ENCODE peak calls at places on chromosomes 16 and 17, in seven cellular contexts. B is HTR-8/SVneo, P is nucleus accumbens, Y is SK-MEL-5, R is NCI-H1105 treated with DMSO at 0.1 percent for 48 hours, H is T-helper 17 cell, E is WTC11. X is an unnamed sample.

GRCh38 chr16:106623-107324 is 28.7 kb downstream of the MPG start:
- DNase-seq in B (peak), P (peak), Y (peak), R (peak), H (peak), E (peak), X (peak)

GRCh38 chr16:1534021-1535020 is 855 bp downstream of the TMEM204 start:
- DNase-seq in B (no peak), P (no peak), Y (no peak), R (no peak), H (no peak), E (no peak), X (no peak)

GRCh38 chr17:64505320-64506200 is 529 bp downstream of the DDX5 start:
- DNase-seq in B (peak), P (peak), Y (peak), R (peak), H (peak), E (peak), X (peak)

GRCh38 chr17:34054495-34054894 is 200.6 kb upstream of the CCL2 start:
- DNase-seq in B (no peak), P (no peak), Y (no peak), R (no peak), H (no peak), E (no peak), X (no peak)

GRCh38 chr17:4900231-4901107 is 1.1 kb downstream of the C17orf107 start:
- DNase-seq in B (no peak), P (no peak), Y (no peak), R (no peak), H (peak), E (peak), X (peak)

GRCh38 chr17:2904135-2904534 is 107.9 kb downstream of the RAP1GAP2 start:
- DNase-seq in B (no peak), P (no peak), Y (no peak), R (peak), H (no peak), E (no peak), X (no peak)

GRCh38 chr16:1286492-1287094 is 22.8 kb upstream of the UBE2I start:
- DNase-seq in B (no peak), P (no peak), Y (no peak), R (no peak), H (no peak), E (no peak), X (no peak)

GRCh38 chr17:7281953-7282751 is 634 bp downstream of the SLC2A4 start:
- DNase-seq in B (no peak), P (no peak), Y (no peak), R (peak), H (no peak), E (peak), X (peak)

GRCh38 chr16:48613061-48613957 is 3.3 kb upstream of the N4BP1 start:
- DNase-seq in B (no peak), P (no peak), Y (no peak), R (no peak), H (peak), E (no peak), X (no peak)

GRCh38 chr16:89006036-89006752 is 29.2 kb upstream of the CBFA2T3 start:
- DNase-seq in B (no peak), P (no peak), Y (no peak), R (no peak), H (no peak), E (no peak), X (no peak)

GRCh38 chr17:49588726-49589555 is 13.3 kb downstream of the NXPH3 start:
- DNase-seq in B (no peak), P (no peak), Y (no peak), R (no peak), H (no peak), E (no peak), X (no peak)

GRCh38 chr16:21097151-21097550 is 53.5 kb downstream of the DNAH3 start:
- DNase-seq in B (no peak), P (no peak), Y (no peak), R (no peak), H (no peak), E (no peak), X (no peak)

GRCh38 chr17:10052414-10052813 is 146.0 kb downstream of the GAS7 start:
- DNase-seq in B (no peak), P (no peak), Y (no peak), R (no peak), H (no peak), E (no peak), X (no peak)

GRCh38 chr17:81900181-81900820 is 1.7 kb upstream of the NPB start:
- DNase-seq in B (no peak), P (no peak), Y (no peak), R (no peak), H (no peak), E (no peak), X (no peak)

GRCh38 chr16:11147033-11147848 is 108.8 kb downstream of the SOCS1 start:
- DNase-seq in B (no peak), P (no peak), Y (peak), R (no peak), H (no peak), E (no peak), X (no peak)

GRCh38 chr17:80636356-80637285 is 92.0 kb downstream of the RPTOR start:
- DNase-seq in B (no peak), P (no peak), Y (no peak), R (no peak), H (no peak), E (no peak), X (no peak)

GRCh38 chr16:84911490-84912216 is 91.9 kb downstream of the CRISPLD2 start:
- DNase-seq in B (no peak), P (no peak), Y (no peak), R (no peak), H (no peak), E (no peak), X (no peak)

GRCh38 chr16:88854306-88855111 is 2.2 kb downstream of the GALNS start:
- DNase-seq in B (no peak), P (no peak), Y (no peak), R (no peak), H (no peak), E (no peak), X (no peak)

GRCh38 chr17:55238931-55239297 is 25.8 kb upstream of the HLF start:
- DNase-seq in B (peak), P (peak), Y (peak), R (peak), H (no peak), E (peak), X (peak)

GRCh38 chr16:586047-586644 is 3.7 kb upstream of the RAB40C start:
- DNase-seq in B (no peak), P (no peak), Y (no peak), R (no peak), H (no peak), E (no peak), X (no peak)

GRCh38 chr17:77824102-77824779 is 134.3 kb upstream of the TNRC6C start:
- DNase-seq in B (no peak), P (no peak), Y (no peak), R (no peak), H (no peak), E (no peak), X (no peak)

GRCh38 chr17:50768348-50768761 is 1.0 kb upstream of the ANKRD40CL start:
- DNase-seq in B (no peak), P (no peak), Y (no peak), R (no peak), H (no peak), E (no peak), X (peak)

GRCh38 chr17:2107506-2107905 is 52.6 kb downstream of the HIC1 start:
- DNase-seq in B (no peak), P (no peak), Y (no peak), R (no peak), H (no peak), E (no peak), X (no peak)

X was measured in iPS-NIHi11.